ENCODE peak calls at places on chromosomes 2 and 18, in six cellular contexts. C is sigmoid colon, Z is IMR-90, N is tibial nerve, F is heart left ventricle, R is stomach. X is an unnamed sample.

GRCh38 chr2:239337877-239338484 is 62.8 kb downstream of the HDAC4 start:
- DNase-seq in F (no peak), Z (no peak), N (no peak), R (no peak), C (no peak), X (no peak)

GRCh38 chr2:117973498-117974082 is 40.3 kb downstream of the CCDC93 start:
- DNase-seq in C (no peak), Z (no peak), N (no peak), R (no peak), F (no peak), X (no peak)

GRCh38 chr2:74457549-74458131 is 598 bp upstream of the WBP1 start:
- DNase-seq in Z (no peak), C (peak; percentile 79), R (peak; percentile 74), N (no peak), F (peak; percentile 86), X (peak; percentile 77)

GRCh38 chr2:160555420-160555819 is 61.8 kb upstream of the RBMS1 start:
- DNase-seq in Z (no peak), C (no peak), N (no peak), F (no peak), R (no peak), X (no peak)

GRCh38 chr2:159177957-159178356 is 108.5 kb downstream of the WDSUB1 start:
- DNase-seq in Z (no peak), N (no peak), R (no peak), F (no peak), C (no peak), X (no peak)

GRCh38 chr18:44791520-44791919 is 110.8 kb downstream of the SETBP1 start:
- DNase-seq in Z (no peak), N (no peak), C (no peak), R (no peak), F (no peak), X (no peak)

GRCh38 chr2:43455735-43456642 is 139.8 kb downstream of the THADA start:
- DNase-seq in F (no peak), Z (peak; percentile 75), R (no peak), C (no peak), N (no peak), X (no peak)

GRCh38 chr18:63422862-63423304 is 607 bp upstream of the VPS4B start:
- DNase-seq in R (no peak), N (no peak), Z (no peak), F (no peak), C (no peak), X (peak; percentile 35)

GRCh38 chr2:111202266-111203040 is 81.7 kb downstream of the BCL2L11 start:
- DNase-seq in C (no peak), F (no peak), R (no peak), N (no peak), Z (peak; percentile 89), X (no peak)

GRCh38 chr2:213846856-213847255 is 562.6 kb downstream of the SPAG16 start:
- DNase-seq in C (no peak), N (no peak), Z (no peak), F (no peak), R (no peak), X (no peak)

GRCh38 chr2:190177249-190177648 is 114.7 kb upstream of the MSTN start:
- DNase-seq in N (no peak), F (no peak), R (no peak), C (no peak), Z (no peak), X (no peak)

GRCh38 chr18:35502062-35502461 is 4.3 kb upstream of the INO80C start:
- DNase-seq in N (no peak), R (no peak), Z (no peak), C (no peak), F (no peak), X (no peak)

GRCh38 chr18:61898576-61899205 is 5.9 kb upstream of the RNF152 start:
- DNase-seq in C (no peak), F (no peak), Z (no peak), R (no peak), N (no peak), X (no peak)

GRCh38 chr18:36934884-36935283 is 106.0 kb downstream of the KIAA1328 start:
- DNase-seq in R (no peak), F (no peak), Z (peak; percentile 87), N (no peak), C (no peak), X (no peak)

GRCh38 chr2:187580462-187581124 is 26.4 kb upstream of the TFPI start:
- DNase-seq in R (no peak), C (no peak), F (no peak), N (no peak), Z (peak; percentile 85), X (no peak)

GRCh38 chr18:21489119-21489750 is 111.3 kb downstream of the ESCO1 start:
- DNase-seq in N (peak; percentile 18), F (no peak), Z (peak; percentile 66), R (peak; percentile 45), C (no peak), X (no peak)

GRCh38 chr2:10817413-10817812 is 4.8 kb upstream of the PDIA6 start:
- DNase-seq in Z (no peak), F (no peak), N (no peak), R (no peak), C (peak; percentile 45), X (no peak)

DNA sequence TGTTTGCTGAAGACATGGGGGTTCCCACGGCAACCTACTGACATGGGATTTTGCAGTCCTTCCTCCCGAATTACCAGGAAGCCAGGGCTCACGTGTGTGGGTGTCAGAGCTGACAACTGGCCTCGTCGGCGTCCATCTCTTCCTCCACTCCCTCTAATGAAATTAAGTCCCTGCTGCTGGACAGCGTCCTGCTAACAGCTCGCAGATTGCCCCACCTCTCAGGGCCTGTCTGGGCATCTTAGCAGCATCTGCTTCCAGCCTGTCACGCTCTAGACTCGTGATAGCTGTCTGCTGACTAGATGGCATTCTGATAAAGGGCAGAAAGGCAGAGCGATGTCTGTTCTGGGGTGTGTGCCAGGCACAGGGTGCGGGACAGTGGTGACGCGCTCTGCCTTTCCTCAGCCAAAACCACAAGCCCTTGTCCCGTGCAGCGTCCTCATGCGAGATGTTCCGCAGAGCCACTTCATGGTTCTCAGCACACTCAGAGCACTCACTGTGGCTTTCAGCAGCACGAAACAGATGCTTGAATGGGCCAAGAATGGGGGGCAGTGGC is 161.1 kb downstream of the ARL4C start:
- DNase-seq in N (peak; percentile 91), Z (peak; percentile 72), R (peak; percentile 32), F (peak; percentile 75), C (peak; percentile 95), X (peak; percentile 78)
- H3K27ac ChIP-seq in N (no peak overlapping the region), Z (no peak overlapping the region), R (peak overlapping the region; percentile 32), F (no peak overlapping the region), C (no peak overlapping the region), X (peak overlapping the region; percentile 57)

GRCh38 chr2:26189123-26189522 is 16.2 kb downstream of the GAREM2 start:
- DNase-seq in Z (no peak), R (no peak), F (no peak), N (no peak), C (no peak), X (no peak)
- TF ChIP-seq POLR2A in Z (no peak), R (no peak), F (no peak), N (no peak), C (no peak), X (no peak)

DNA sequence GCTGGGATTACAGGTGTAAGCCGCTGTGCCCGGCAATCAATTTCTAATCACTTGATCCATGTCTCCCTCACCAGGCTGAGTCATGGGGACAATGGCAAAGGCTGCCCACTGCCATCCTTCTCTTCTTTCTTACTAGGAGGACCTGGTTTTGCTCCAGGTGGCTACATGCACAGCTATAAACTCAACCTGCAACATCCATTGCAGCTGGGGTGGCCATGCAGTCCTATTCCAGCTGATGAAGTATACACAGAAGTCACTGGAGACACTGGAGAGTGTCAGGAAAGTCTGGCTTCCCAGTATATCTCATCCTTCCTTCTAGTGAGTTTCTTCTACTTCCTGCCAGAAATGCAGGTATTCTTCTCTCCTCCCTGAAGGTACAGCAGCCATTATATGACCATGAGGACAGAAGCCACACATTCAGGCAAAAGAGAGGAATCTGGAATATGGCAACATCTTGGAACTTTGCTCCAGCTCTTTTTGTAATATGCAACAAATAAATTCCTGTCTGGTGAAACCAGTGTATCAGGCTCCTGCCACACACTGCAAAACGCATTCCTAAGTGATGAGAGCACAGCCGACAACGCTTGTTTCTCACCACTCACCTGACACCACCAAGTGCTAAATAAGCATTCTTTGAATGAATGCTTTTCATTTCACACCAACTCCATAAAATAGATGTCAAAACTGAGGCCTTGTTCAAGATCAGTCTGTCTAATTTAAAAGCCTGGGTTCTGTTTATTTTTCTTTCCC is 32.3 kb downstream of the SCTR start:
- DNase-seq in Z (peak; percentile 71), F (no peak), C (no peak), N (no peak), R (peak; percentile 74), X (peak; percentile 84)
- H3K27ac ChIP-seq in Z (no peak overlapping the region), F (peak overlapping the region; percentile 80), C (no peak overlapping the region), N (no peak overlapping the region), R (peak overlapping the region; percentile 77), X (peak overlapping the region; percentile 72)

GRCh38 chr2:241772063-241772499 is 4.5 kb upstream of the GAL3ST2 start:
- DNase-seq in F (no peak), N (no peak), Z (no peak), C (no peak), R (no peak), X (no peak)

GRCh38 chr2:241770936-241771285 is 5.7 kb upstream of the GAL3ST2 start:
- DNase-seq in F (no peak), C (no peak), Z (no peak), N (no peak), R (no peak), X (peak; percentile 66)

GRCh38 chr2:241770185-241770935 is 6.3 kb upstream of the GAL3ST2 start:
- DNase-seq in C (peak; percentile 56), N (no peak), R (no peak), Z (no peak), F (no peak), X (peak; percentile 68)

GRCh38 chr2:241769819-241770184 is 6.8 kb upstream of the GAL3ST2 start:
- DNase-seq in N (no peak), C (peak; percentile 42), F (no peak), R (no peak), Z (no peak), X (no peak)

DNA sequence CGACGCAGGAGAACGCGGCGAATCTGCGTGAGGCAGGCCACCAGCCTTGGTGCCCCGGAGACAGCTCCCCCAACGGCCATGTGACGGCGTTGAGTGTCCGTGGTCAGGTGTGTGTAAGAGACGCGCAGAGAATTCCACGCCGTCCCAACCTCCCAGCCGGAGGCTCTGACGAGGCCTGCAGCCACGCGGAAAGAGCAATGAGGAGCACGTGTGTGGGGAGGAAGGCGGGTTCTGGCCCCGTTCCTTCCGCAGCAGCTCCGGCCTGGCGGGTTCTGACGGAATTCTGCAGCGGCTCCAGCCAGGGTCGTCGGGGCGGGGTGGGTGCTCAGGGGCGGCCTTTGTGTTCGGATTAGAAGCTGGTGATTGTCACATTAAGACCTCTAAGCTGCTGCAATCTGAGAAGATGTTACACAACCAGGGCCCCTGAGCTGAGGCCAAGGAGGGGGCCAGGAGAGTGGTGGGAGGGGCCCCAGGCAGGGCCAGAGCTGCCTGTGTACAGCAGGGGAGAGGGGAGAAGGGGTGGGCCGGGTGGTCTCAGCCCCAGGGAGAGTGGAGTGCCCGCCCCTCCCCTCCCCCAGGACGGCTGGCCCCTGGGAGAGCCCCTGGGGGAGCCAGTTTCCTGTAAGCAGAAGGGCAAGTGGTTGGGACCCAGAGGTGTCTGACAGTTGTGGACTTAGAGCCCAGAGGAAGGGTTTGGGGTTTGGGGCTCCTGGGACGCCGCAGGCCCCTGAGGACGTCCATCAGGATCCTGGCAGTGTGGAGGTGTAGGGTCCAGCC is 5.1 kb upstream of the GAL3ST2 start:
- DNase-seq in C (peak; percentile 81), Z (peak; percentile 17), R (no peak), N (peak; percentile 28), F (no peak), X (peak; percentile 88)
- TF ChIP-seq POLR2A in C (no peak), Z (no peak), R (no peak), N (no peak), F (no peak), X (no peak)

GRCh38 chr2:172330060-172330671 is 97.2 kb upstream of the ITGA6 start:
- DNase-seq in N (no peak), R (no peak), C (no peak), F (no peak), Z (no peak), X (no peak)
- H3K27ac ChIP-seq in N (peak overlapping the region; percentile 22), R (peak overlapping the region; percentile 65), C (no peak overlapping the region), F (peak overlapping the region; percentile 35), Z (no peak overlapping the region), X (peak overlapping the region; percentile 63)

X was measured in upper lobe of left lung.